ENCODE peak calls at places on chromosomes 1 and 21, in nine cellular contexts. Z, S, X, E, N, U, V, I and Y are unnamed samples.

GRCh38 chr1:5009376-5010065 is 355.1 kb downstream of the AJAP1 start:
- DNase-seq in V (no peak), U (no peak), S (no peak), N (no peak), I (no peak), Z (no peak), E (no peak), X (no peak), Y (no peak)

GRCh38 chr1:218886472-218886871 is 287.2 kb upstream of the LYPLAL1 start:
- DNase-seq in S (no peak), E (no peak), N (peak; percentile 27), Z (no peak), I (no peak), U (no peak), V (peak; percentile 79), X (peak; percentile 63), Y (no peak)

GRCh38 chr1:7223334-7224080 is 438.3 kb downstream of the CAMTA1 start:
- DNase-seq in U (no peak), N (no peak), E (no peak), Z (no peak), S (no peak), I (no peak), X (peak; percentile 89), V (peak; percentile 88), Y (no peak)

GRCh38 chr1:21494196-21494595 is 15.0 kb upstream of the ALPL start:
- DNase-seq in E (no peak), U (no peak), S (no peak), X (no peak), N (no peak), I (no peak), V (no peak), Z (no peak), Y (no peak)

GRCh38 chr1:64162151-64162550 is 41.3 kb upstream of the UBE2U start:
- DNase-seq in E (no peak), N (no peak), V (no peak), S (no peak), Z (no peak), X (no peak), U (no peak), I (no peak), Y (no peak)

GRCh38 chr1:234603221-234604204 is 6.5 kb downstream of the IRF2BP2 start:
- DNase-seq in V (peak; percentile 66), U (no peak), Z (no peak), I (no peak), S (no peak), E (no peak), X (peak; percentile 67), N (no peak), Y (no peak)

GRCh38 chr1:111733183-111733995 is 5.8 kb downstream of the INKA2 start:
- DNase-seq in U (peak; percentile 84), X (peak; percentile 63), S (no peak), E (no peak), I (peak; percentile 70), V (peak; percentile 86), N (no peak), Z (no peak), Y (no peak)

GRCh38 chr1:40708750-40709099 is 17.2 kb downstream of the NFYC start:
- DNase-seq in E (peak; percentile 65), N (no peak), U (no peak), S (no peak), Z (no peak), X (peak; percentile 97), V (peak; percentile 95), I (no peak), Y (no peak)

GRCh38 chr1:44848456-44849181 is 5.6 kb upstream of the PTCH2 start:
- DNase-seq in E (no peak), S (no peak), X (no peak), V (no peak), U (no peak), Z (no peak), I (no peak), N (no peak), Y (no peak)

GRCh38 chr1:93603581-93603980 is 78.1 kb downstream of the BCAR3 start:
- DNase-seq in S (no peak), I (no peak), Z (no peak), E (no peak), N (no peak), X (no peak), U (peak; percentile 16), V (no peak), Y (no peak)

GRCh38 chr1:50328552-50328951 is 94.7 kb downstream of the DMRTA2 start:
- DNase-seq in N (no peak), E (no peak), I (no peak), X (no peak), U (no peak), Z (no peak), S (no peak), V (no peak), Y (no peak)

GRCh38 chr21:42392731-42393442 is 3.0 kb downstream of the TMPRSS3 start:
- DNase-seq in N (no peak), I (no peak), E (peak; percentile 77), V (peak; percentile 44), U (peak; percentile 61), X (peak; percentile 43), S (no peak), Z (no peak), Y (no peak)

GRCh38 chr1:97571760-97572159 is 349.1 kb downstream of the DPYD start:
- DNase-seq in S (no peak), V (peak; percentile 18), E (no peak), X (no peak), I (no peak), Z (no peak), N (no peak), U (no peak), Y (no peak)

GRCh38 chr1:103162360-103162759 is 54.0 kb upstream of the COL11A1 start:
- DNase-seq in Z (no peak), I (no peak), U (no peak), N (no peak), S (no peak), E (no peak), X (no peak), V (no peak), Y (no peak)

GRCh38 chr1:59422921-59423575 is 126.2 kb downstream of the FGGY start:
- DNase-seq in V (peak; percentile 66), Z (peak; percentile 59), N (peak; percentile 98), S (peak; percentile 89), I (peak; percentile 70), E (no peak), U (no peak), X (no peak), Y (no peak)

GRCh38 chr1:47703161-47703825 is 265.4 kb downstream of the FOXD2 start:
- DNase-seq in N (peak; percentile 49), V (no peak), Z (no peak), I (no peak), X (no peak), S (no peak), U (no peak), E (no peak), Y (no peak)

GRCh38 chr1:162028726-162029125 is 5.1 kb upstream of the OLFML2B start:
- DNase-seq in Z (no peak), I (no peak), U (no peak), N (no peak), E (no peak), V (no peak), S (no peak), X (no peak), Y (no peak)

GRCh38 chr1:37481289-37482003 is 7.1 kb downstream of the ZC3H12A start:
- DNase-seq in U (peak; percentile 78), V (no peak), X (no peak), I (peak; percentile 53), S (no peak), E (no peak), N (no peak), Z (no peak), Y (no peak)
- TF ChIP-seq CTCF in U (no peak), V (no peak), X (no peak), I (no peak), S (no peak), E (no peak), N (no peak), Z (no peak), Y (no peak)

GRCh38 chr1:12339410-12339809 is 109.6 kb downstream of the VPS13D start:
- DNase-seq in X (no peak), U (no peak), E (no peak), N (no peak), I (no peak), V (no peak), Z (no peak), S (no peak), Y (no peak)
- TF ChIP-seq CTCF in X (peak; percentile 35), U (no peak), E (no peak), N (no peak), I (no peak), V (peak; percentile 46), Z (no peak), S (no peak), Y (peak; percentile 51)

GRCh38 chr1:10101929-10102328 is 69.2 kb downstream of the UBE4B start:
- DNase-seq in N (no peak), V (no peak), E (no peak), S (no peak), X (no peak), I (no peak), U (no peak), Z (no peak), Y (no peak)
- TF ChIP-seq CTCF in N (no peak), V (peak; percentile 34), E (no peak), S (no peak), X (peak; percentile 16), I (no peak), U (no peak), Z (no peak), Y (peak; percentile 57)

GRCh38 chr21:45168522-45168921 is 94.1 kb downstream of the ADARB1 start:
- DNase-seq in V (no peak), Z (no peak), U (no peak), S (no peak), E (no peak), N (no peak), I (no peak), X (no peak), Y (no peak)

GRCh38 chr21:45166931-45167330 is 92.6 kb downstream of the ADARB1 start:
- DNase-seq in S (no peak), V (no peak), Z (no peak), U (no peak), E (no peak), N (no peak), I (no peak), X (no peak), Y (no peak)

GRCh38 chr21:45169001-45169400 is 94.6 kb downstream of the ADARB1 start:
- DNase-seq in V (no peak), E (no peak), S (no peak), X (no peak), U (no peak), I (no peak), Z (no peak), N (no peak), Y (no peak)

GRCh38 chr21:45169682-45170081 is 95.3 kb downstream of the ADARB1 start:
- DNase-seq in V (no peak), N (no peak), E (no peak), Z (no peak), X (no peak), S (no peak), I (no peak), U (no peak), Y (no peak)

DNA sequence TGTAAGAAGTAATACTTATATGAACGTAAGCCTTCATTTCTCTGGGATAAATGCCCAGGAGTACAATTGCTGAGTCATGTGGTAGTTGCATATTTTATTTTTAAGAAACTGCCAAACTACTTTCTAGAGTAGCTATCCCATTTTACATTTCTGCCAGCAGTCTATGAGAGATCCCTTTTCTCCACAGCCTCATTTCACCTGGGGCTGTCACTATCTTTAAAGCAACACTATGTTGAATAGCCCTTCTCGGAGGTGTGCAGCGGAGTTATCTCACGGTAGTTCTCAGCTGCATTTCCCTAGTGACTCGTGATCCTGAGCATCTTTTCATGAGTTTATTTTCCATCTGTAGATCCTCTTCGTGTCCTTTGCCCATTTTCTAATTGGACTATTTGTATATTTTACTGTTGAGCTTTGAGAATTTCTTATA is 93.4 kb downstream of the ADARB1 start:
- DNase-seq in Z (no peak), I (no peak), X (peak; percentile 62), V (peak; percentile 63), N (no peak), S (no peak), U (no peak), E (no peak), Y (no peak)
- TF ChIP-seq CTCF in Z (no peak), I (no peak), X (no peak), V (no peak), N (no peak), S (no peak), U (no peak), E (no peak), Y (no peak)